ENCODE peak calls at places on chromosomes 2 and 18, in ten cellular contexts. One of them, this sample, is unnamed.

GRCh38 chr18:58247363-58247834 is 203.4 kb downstream of the NEDD4L start:
- DNase-seq in heart left ventricle: peak
- DNase-seq in left colon: no peak
- DNase-seq in NCI-H2171: no peak
- DNase-seq in AML-193: no peak
- DNase-seq in central memory CD8-positive, alpha-beta T cell: no peak
- DNase-seq in hepatocyte: no peak
- DNase-seq in iris pigment epithelial cell: no peak
- DNase-seq in foreskin fibroblast: no peak
- DNase-seq in endothelial cell: peak
- DNase-seq in this sample: no peak

GRCh38 chr18:67864677-67865340 is 348.3 kb upstream of the DSEL start:
- DNase-seq in heart left ventricle: no peak
- DNase-seq in left colon: no peak
- DNase-seq in NCI-H2171: no peak
- DNase-seq in AML-193: no peak
- DNase-seq in central memory CD8-positive, alpha-beta T cell: no peak
- DNase-seq in hepatocyte: no peak
- DNase-seq in iris pigment epithelial cell: peak
- DNase-seq in foreskin fibroblast: peak
- DNase-seq in endothelial cell: no peak
- DNase-seq in this sample: no peak

GRCh38 chr2:239790721-239791120 is 234.4 kb downstream of the NDUFA10 start:
- DNase-seq in heart left ventricle: no peak
- DNase-seq in left colon: no peak
- DNase-seq in NCI-H2171: no peak
- DNase-seq in AML-193: no peak
- DNase-seq in central memory CD8-positive, alpha-beta T cell: no peak
- DNase-seq in hepatocyte: no peak
- DNase-seq in iris pigment epithelial cell: no peak
- DNase-seq in foreskin fibroblast: no peak
- DNase-seq in endothelial cell: no peak
- DNase-seq in this sample: no peak

GRCh38 chr18:12015697-12016062 is 34.4 kb downstream of the IMPA2 start:
- DNase-seq in heart left ventricle: peak
- DNase-seq in left colon: peak
- DNase-seq in NCI-H2171: no peak
- DNase-seq in AML-193: no peak
- DNase-seq in central memory CD8-positive, alpha-beta T cell: no peak
- DNase-seq in hepatocyte: no peak
- DNase-seq in iris pigment epithelial cell: peak
- DNase-seq in foreskin fibroblast: peak
- DNase-seq in endothelial cell: no peak
- DNase-seq in this sample: no peak

GRCh38 chr2:72887836-72888437 is 729 bp downstream of the SPR start:
- DNase-seq in heart left ventricle: peak
- DNase-seq in left colon: peak
- DNase-seq in NCI-H2171: peak
- DNase-seq in AML-193: no peak
- DNase-seq in central memory CD8-positive, alpha-beta T cell: no peak
- DNase-seq in hepatocyte: peak
- DNase-seq in iris pigment epithelial cell: peak
- DNase-seq in foreskin fibroblast: peak
- DNase-seq in endothelial cell: peak
- DNase-seq in this sample: peak

GRCh38 chr2:20647764-20648164 is 3.1 kb downstream of the HS1BP3 start:
- DNase-seq in heart left ventricle: no peak
- DNase-seq in left colon: no peak
- DNase-seq in NCI-H2171: no peak
- DNase-seq in AML-193: no peak
- DNase-seq in central memory CD8-positive, alpha-beta T cell: no peak
- DNase-seq in hepatocyte: no peak
- DNase-seq in iris pigment epithelial cell: no peak
- DNase-seq in foreskin fibroblast: no peak
- DNase-seq in endothelial cell: no peak
- DNase-seq in this sample: no peak

GRCh38 chr2:88596141-88596830 is 31.0 kb downstream of the EIF2AK3 start:
- DNase-seq in heart left ventricle: no peak
- DNase-seq in left colon: no peak
- DNase-seq in NCI-H2171: no peak
- DNase-seq in AML-193: no peak
- DNase-seq in central memory CD8-positive, alpha-beta T cell: no peak
- DNase-seq in hepatocyte: peak
- DNase-seq in iris pigment epithelial cell: peak
- DNase-seq in foreskin fibroblast: no peak
- DNase-seq in endothelial cell: no peak
- DNase-seq in this sample: no peak

GRCh38 chr2:142339261-142339660 is 208.4 kb upstream of the LRP1B start:
- DNase-seq in heart left ventricle: no peak
- DNase-seq in left colon: no peak
- DNase-seq in NCI-H2171: no peak
- DNase-seq in AML-193: no peak
- DNase-seq in central memory CD8-positive, alpha-beta T cell: no peak
- DNase-seq in hepatocyte: no peak
- DNase-seq in iris pigment epithelial cell: no peak
- DNase-seq in foreskin fibroblast: no peak
- DNase-seq in endothelial cell: no peak
- DNase-seq in this sample: no peak

GRCh38 chr2:71928734-71929481 is 218.8 kb downstream of the CYP26B1 start:
- DNase-seq in heart left ventricle: peak
- DNase-seq in left colon: no peak
- DNase-seq in NCI-H2171: no peak
- DNase-seq in AML-193: no peak
- DNase-seq in central memory CD8-positive, alpha-beta T cell: no peak
- DNase-seq in hepatocyte: no peak
- DNase-seq in iris pigment epithelial cell: no peak
- DNase-seq in foreskin fibroblast: no peak
- DNase-seq in endothelial cell: no peak
- DNase-seq in this sample: no peak

GRCh38 chr2:85277416-85278158 is 50.2 kb downstream of the TGOLN2 start:
- DNase-seq in heart left ventricle: peak
- DNase-seq in left colon: no peak
- DNase-seq in NCI-H2171: no peak
- DNase-seq in AML-193: no peak
- DNase-seq in central memory CD8-positive, alpha-beta T cell: no peak
- DNase-seq in hepatocyte: peak
- DNase-seq in iris pigment epithelial cell: peak
- DNase-seq in foreskin fibroblast: peak
- DNase-seq in endothelial cell: no peak
- DNase-seq in this sample: no peak

GRCh38 chr2:62156861-62157496 is 38.9 kb upstream of the B3GNT2 start:
- DNase-seq in heart left ventricle: no peak
- DNase-seq in left colon: no peak
- DNase-seq in NCI-H2171: no peak
- DNase-seq in AML-193: no peak
- DNase-seq in central memory CD8-positive, alpha-beta T cell: no peak
- DNase-seq in hepatocyte: no peak
- DNase-seq in iris pigment epithelial cell: no peak
- DNase-seq in foreskin fibroblast: no peak
- DNase-seq in endothelial cell: no peak
- DNase-seq in this sample: no peak

GRCh38 chr2:68483011-68483410 is 15.6 kb downstream of the APLF start:
- DNase-seq in heart left ventricle: no peak
- DNase-seq in left colon: no peak
- DNase-seq in NCI-H2171: no peak
- DNase-seq in AML-193: no peak
- DNase-seq in central memory CD8-positive, alpha-beta T cell: no peak
- DNase-seq in hepatocyte: no peak
- DNase-seq in iris pigment epithelial cell: no peak
- DNase-seq in foreskin fibroblast: no peak
- DNase-seq in endothelial cell: no peak
- DNase-seq in this sample: no peak

GRCh38 chr2:109210431-109211200 is 81.6 kb downstream of the SH3RF3 start:
- DNase-seq in heart left ventricle: no peak
- DNase-seq in left colon: no peak
- DNase-seq in NCI-H2171: no peak
- DNase-seq in AML-193: no peak
- DNase-seq in central memory CD8-positive, alpha-beta T cell: no peak
- DNase-seq in hepatocyte: no peak
- DNase-seq in iris pigment epithelial cell: peak
- DNase-seq in foreskin fibroblast: no peak
- DNase-seq in endothelial cell: no peak
- DNase-seq in this sample: no peak

GRCh38 chr2:231410293-231411004 is 14.9 kb downstream of the B3GNT7 start:
- DNase-seq in heart left ventricle: no peak
- DNase-seq in left colon: no peak
- DNase-seq in NCI-H2171: no peak
- DNase-seq in AML-193: no peak
- DNase-seq in central memory CD8-positive, alpha-beta T cell: no peak
- DNase-seq in hepatocyte: no peak
- DNase-seq in iris pigment epithelial cell: no peak
- DNase-seq in foreskin fibroblast: no peak
- DNase-seq in endothelial cell: no peak
- DNase-seq in this sample: no peak

GRCh38 chr2:108268001-108268400 is 20.7 kb upstream of the SULT1C2 start:
- DNase-seq in heart left ventricle: no peak
- DNase-seq in left colon: no peak
- DNase-seq in NCI-H2171: no peak
- DNase-seq in AML-193: no peak
- DNase-seq in central memory CD8-positive, alpha-beta T cell: no peak
- DNase-seq in hepatocyte: no peak
- DNase-seq in iris pigment epithelial cell: peak
- DNase-seq in foreskin fibroblast: peak
- DNase-seq in endothelial cell: no peak
- DNase-seq in this sample: no peak

GRCh38 chr2:219452361-219453317 is 18.0 kb downstream of the SPEG start:
- DNase-seq in heart left ventricle: peak
- DNase-seq in left colon: peak
- DNase-seq in NCI-H2171: peak
- DNase-seq in AML-193: no peak
- DNase-seq in central memory CD8-positive, alpha-beta T cell: no peak
- DNase-seq in hepatocyte: peak
- DNase-seq in iris pigment epithelial cell: peak
- DNase-seq in foreskin fibroblast: peak
- DNase-seq in endothelial cell: no peak
- DNase-seq in this sample: peak

GRCh38 chr2:182761903-182762302 is 45.8 kb downstream of the DNAJC10 start:
- DNase-seq in heart left ventricle: no peak
- DNase-seq in left colon: no peak
- DNase-seq in NCI-H2171: no peak
- DNase-seq in AML-193: no peak
- DNase-seq in central memory CD8-positive, alpha-beta T cell: no peak
- DNase-seq in hepatocyte: no peak
- DNase-seq in iris pigment epithelial cell: peak
- DNase-seq in foreskin fibroblast: peak
- DNase-seq in endothelial cell: no peak
- DNase-seq in this sample: no peak

GRCh38 chr2:158269143-158269542 is 167.5 kb downstream of the UPP2 start:
- DNase-seq in heart left ventricle: no peak
- DNase-seq in left colon: no peak
- DNase-seq in NCI-H2171: peak
- DNase-seq in AML-193: no peak
- DNase-seq in central memory CD8-positive, alpha-beta T cell: no peak
- DNase-seq in hepatocyte: no peak
- DNase-seq in iris pigment epithelial cell: no peak
- DNase-seq in foreskin fibroblast: no peak
- DNase-seq in endothelial cell: no peak
- DNase-seq in this sample: no peak

GRCh38 chr2:119901013-119901412 is 111.9 kb upstream of the EPB41L5 start:
- DNase-seq in heart left ventricle: no peak
- DNase-seq in left colon: no peak
- DNase-seq in NCI-H2171: no peak
- DNase-seq in AML-193: no peak
- DNase-seq in central memory CD8-positive, alpha-beta T cell: no peak
- DNase-seq in hepatocyte: no peak
- DNase-seq in iris pigment epithelial cell: no peak
- DNase-seq in foreskin fibroblast: no peak
- DNase-seq in endothelial cell: no peak
- DNase-seq in this sample: no peak

GRCh38 chr2:201049455-201049854 is 22.0 kb downstream of the HYCC2 start:
- DNase-seq in heart left ventricle: no peak
- DNase-seq in left colon: no peak
- DNase-seq in NCI-H2171: no peak
- DNase-seq in AML-193: no peak
- DNase-seq in central memory CD8-positive, alpha-beta T cell: no peak
- DNase-seq in hepatocyte: no peak
- DNase-seq in iris pigment epithelial cell: peak
- DNase-seq in foreskin fibroblast: no peak
- DNase-seq in endothelial cell: no peak
- DNase-seq in this sample: no peak

GRCh38 chr2:136104977-136105376 is 13.0 kb downstream of the CXCR4 start:
- DNase-seq in heart left ventricle: no peak
- DNase-seq in left colon: no peak
- DNase-seq in NCI-H2171: no peak
- DNase-seq in AML-193: no peak
- DNase-seq in central memory CD8-positive, alpha-beta T cell: no peak
- DNase-seq in hepatocyte: no peak
- DNase-seq in iris pigment epithelial cell: no peak
- DNase-seq in foreskin fibroblast: no peak
- DNase-seq in endothelial cell: no peak
- DNase-seq in this sample: no peak

GRCh38 chr2:54708584-54709340 is 14.7 kb upstream of the EML6 start:
- DNase-seq in heart left ventricle: peak
- DNase-seq in left colon: peak
- DNase-seq in NCI-H2171: no peak
- DNase-seq in AML-193: no peak
- DNase-seq in central memory CD8-positive, alpha-beta T cell: no peak
- DNase-seq in hepatocyte: peak
- DNase-seq in iris pigment epithelial cell: peak
- DNase-seq in foreskin fibroblast: no peak
- DNase-seq in endothelial cell: peak
- DNase-seq in this sample: no peak

This sample was measured in NCI-H446.